ENCODE peak calls at places on chromosome 19, in ten cellular contexts. Q is bronchial epithelial cell; V is brain microvascular endothelial cell; H is uterus; T is T-helper 17 cell; U is hippocampal formation; L is neuronal stem cell; M is activated CD8-positive, alpha-beta T cell treated with anti-CD3 and anti-CD28 coated beads for 36 hours; F is activated T-helper 1 cell treated with Interleukin-2 at 50 U/mL for 16 hours; Y is substantia nigra. X is an unnamed sample.

GRCh38 chr19:17655751-17656480 is 32.2 kb downstream of the UNC13A start:
- DNase-seq in Q (no peak), V (no peak), H (no peak), T (no peak), U (no peak), L (no peak), M (no peak), F (no peak), Y (no peak), X (no peak)

GRCh38 chr19:13978306-13978705 is 26.0 kb downstream of the DCAF15 start:
- DNase-seq in Q (peak; percentile 53), V (no peak), H (peak; percentile 92), T (no peak), U (peak; percentile 42), L (peak; percentile 85), M (peak; percentile 70), F (no peak), Y (no peak), X (peak; percentile 53)

GRCh38 chr19:53507523-53508442 is 30.2 kb upstream of the ZNF331 start:
- DNase-seq in Q (no peak), V (no peak), H (no peak), T (no peak), U (no peak), L (no peak), M (no peak), F (no peak), Y (no peak), X (peak; percentile 21)

GRCh38 chr19:41064974-41065569 is 23.2 kb upstream of the CYP2A13 start:
- DNase-seq in Q (peak; percentile 24), V (peak; percentile 25), H (no peak), T (no peak), U (no peak), L (no peak), M (no peak), F (no peak), Y (no peak), X (no peak)

GRCh38 chr19:39847525-39847924 is 1.3 kb upstream of the FBL start:
- DNase-seq in Q (no peak), V (no peak), H (no peak), T (no peak), U (no peak), L (no peak), M (no peak), F (no peak), Y (no peak), X (no peak)

GRCh38 chr19:42606660-42607351 is 12.1 kb upstream of the CEACAM8 start:
- DNase-seq in Q (peak; percentile 54), V (no peak), H (no peak), T (peak; percentile 47), U (no peak), L (peak; percentile 9), M (peak; percentile 78), F (peak; percentile 4), Y (no peak), X (peak; percentile 80)

GRCh38 chr19:44750713-44751112 is 2.2 kb downstream of the BCL3 start:
- DNase-seq in Q (no peak), V (no peak), H (no peak), T (no peak), U (no peak), L (no peak), M (no peak), F (no peak), Y (no peak), X (no peak)

GRCh38 chr19:45215391-45216191 is 29.6 kb downstream of the EXOC3L2 start:
- DNase-seq in Q (peak; percentile 44), V (no peak), H (peak; percentile 21), T (no peak), U (no peak), L (no peak), M (no peak), F (no peak), Y (no peak), X (peak; percentile 50)

GRCh38 chr19:11576186-11576585 is 1.3 kb downstream of the ACP5 start:
- DNase-seq in Q (no peak), V (no peak), H (no peak), T (no peak), U (no peak), L (no peak), M (no peak), F (no peak), Y (no peak), X (no peak)

GRCh38 chr19:55311397-55311796 is 13.7 kb downstream of the TMEM150B start:
- DNase-seq in Q (no peak), V (no peak), H (no peak), T (no peak), U (no peak), L (no peak), M (no peak), F (no peak), Y (no peak), X (no peak)

GRCh38 chr19:1647664-1648155 is 4.7 kb downstream of the TCF3 start:
- DNase-seq in Q (no peak), V (no peak), H (no peak), T (no peak), U (no peak), L (no peak), M (no peak), F (no peak), Y (no peak), X (no peak)

GRCh38 chr19:17243340-17243853 is 2.3 kb downstream of the NR2F6 start:
- DNase-seq in Q (no peak), V (no peak), H (no peak), T (no peak), U (no peak), L (no peak), M (no peak), F (no peak), Y (no peak), X (peak; percentile 28)

GRCh38 chr19:35395762-35396199 is 24.9 kb downstream of the GPR42 start:
- DNase-seq in Q (no peak), V (no peak), H (no peak), T (no peak), U (no peak), L (no peak), M (no peak), F (no peak), Y (no peak), X (peak; percentile 56)

GRCh38 chr19:45250832-45251451 is at the start of gene MARK4:
- DNase-seq in Q (peak; percentile 46), V (peak; percentile 17), H (peak; percentile 44), T (peak; percentile 27), U (peak; percentile 50), L (peak; percentile 55), M (peak; percentile 50), F (peak; percentile 40), Y (peak; percentile 14), X (peak; percentile 50)

GRCh38 chr19:33150852-33151518 is 19.1 kb downstream of the WDR88 start:
- DNase-seq in Q (no peak), V (no peak), H (no peak), T (no peak), U (no peak), L (no peak), M (no peak), F (no peak), Y (no peak), X (no peak)

GRCh38 chr19:16076958-16077611 is 790 bp downstream of the TPM4 start:
- DNase-seq in Q (no peak), V (no peak), H (peak; percentile 61), T (no peak), U (peak; percentile 39), L (no peak), M (peak; percentile 28), F (no peak), Y (no peak), X (peak; percentile 80)

GRCh38 chr19:15118789-15119494 is 11.7 kb downstream of the SYDE1 start:
- DNase-seq in Q (no peak), V (no peak), H (no peak), T (no peak), U (no peak), L (no peak), M (no peak), F (no peak), Y (no peak), X (no peak)

GRCh38 chr19:4278010-4278409 is 1.1 kb upstream of the SHD start:
- DNase-seq in Q (no peak), V (no peak), H (no peak), T (no peak), U (no peak), L (no peak), M (no peak), F (no peak), Y (no peak), X (peak; percentile 46)

GRCh38 chr19:40691421-40692211 is 1.2 kb upstream of the NUMBL start:
- DNase-seq in Q (no peak), V (no peak), H (peak; percentile 47), T (no peak), U (peak; percentile 28), L (no peak), M (peak; percentile 35), F (no peak), Y (no peak), X (peak; percentile 9)

GRCh38 chr19:18551631-18552030 is 6.0 kb upstream of the KXD1 start:
- DNase-seq in Q (no peak), V (no peak), H (no peak), T (no peak), U (no peak), L (no peak), M (no peak), F (no peak), Y (no peak), X (no peak)

GRCh38 chr19:12090807-12091206 is 26.3 kb downstream of the ZNF844 start:
- DNase-seq in Q (peak; percentile 29), V (peak; percentile 11), H (peak; percentile 52), T (peak; percentile 34), U (peak; percentile 38), L (peak; percentile 46), M (peak; percentile 88), F (peak; percentile 10), Y (no peak), X (peak; percentile 73)

GRCh38 chr19:32404939-32405430 is 585 bp upstream of the DPY19L3 start:
- DNase-seq in Q (no peak), V (peak; percentile 20), H (peak; percentile 56), T (no peak), U (peak; percentile 75), L (no peak), M (no peak), F (peak; percentile 0), Y (peak; percentile 61), X (no peak)

GRCh38 chr19:29531458-29532025 is 5.7 kb downstream of the VSTM2B start:
- DNase-seq in Q (no peak), V (no peak), H (no peak), T (no peak), U (no peak), L (no peak), M (no peak), F (no peak), Y (no peak), X (no peak)

GRCh38 chr19:28631931-28632330 is 581.0 kb downstream of the UQCRFS1 start:
- DNase-seq in Q (no peak), V (no peak), H (no peak), T (no peak), U (no peak), L (no peak), M (no peak), F (no peak), Y (no peak), X (no peak)

GRCh38 chr19:53424968-53425597 is 6.7 kb upstream of the ZNF761 start:
- DNase-seq in Q (peak; percentile 43), V (peak; percentile 62), H (peak; percentile 86), T (peak; percentile 49), U (peak; percentile 50), L (peak; percentile 67), M (peak; percentile 80), F (peak; percentile 25), Y (peak; percentile 30), X (peak; percentile 82)

GRCh38 chr19:14517840-14518505 is at the start of gene DNAJB1:
- DNase-seq in Q (peak; percentile 53), V (peak; percentile 57), H (peak; percentile 76), T (peak; percentile 52), U (peak; percentile 78), L (no peak), M (peak; percentile 68), F (peak; percentile 53), Y (peak; percentile 80), X (peak; percentile 94)

GRCh38 chr19:48954595-48955307 is at the start of gene BAX:
- DNase-seq in Q (peak; percentile 87), V (peak; percentile 94), H (peak; percentile 94), T (peak; percentile 70), U (peak; percentile 87), L (peak; percentile 94), M (peak; percentile 98), F (peak; percentile 76), Y (peak; percentile 84), X (peak; percentile 97)

GRCh38 chr19:38290631-38291147 is 13.4 kb upstream of the C19orf33 start:
- DNase-seq in Q (peak; percentile 94), V (peak; percentile 90), H (no peak), T (no peak), U (no peak), L (no peak), M (no peak), F (no peak), Y (no peak), X (no peak)

X was measured in retina.